ENCODE peak calls at places on chromosomes 2 and 18, in six cellular contexts. M is activated T-cell treated with anti-CD3 and anti-CD28 coated beads for 1 hour; Z is right cardiac atrium; A is CD8-positive, alpha-beta memory T cell; D is HFFc6; C is posterior vena cava. E is an unnamed sample.

GRCh38 chr2:46392561-46393351 is 86.6 kb upstream of the TMEM247 start:
- DNase-seq in C (no peak), Z (no peak), D (no peak), A (no peak), M (no peak), E (no peak)

GRCh38 chr2:164073053-164073757 is 337.4 kb upstream of the FIGN start:
- DNase-seq in C (no peak), D (no peak), Z (no peak), A (no peak), M (no peak), E (no peak)

GRCh38 chr2:10240911-10241610 is 61.6 kb upstream of the HPCAL1 start:
- DNase-seq in A (no peak), Z (no peak), M (no peak), C (peak), D (no peak), E (no peak)

GRCh38 chr2:160491922-160492371 is 1.7 kb downstream of the RBMS1 start:
- DNase-seq in Z (peak), D (peak), M (no peak), A (no peak), C (no peak), E (peak)

GRCh38 chr2:201344663-201345366 is 12.3 kb downstream of the FLACC1 start:
- DNase-seq in C (no peak), A (no peak), D (no peak), M (no peak), Z (no peak), E (no peak)

GRCh38 chr2:64727843-64728463 is 74.2 kb upstream of the SERTAD2 start:
- DNase-seq in Z (no peak), A (no peak), D (no peak), C (no peak), M (no peak), E (no peak)

GRCh38 chr2:73050011-73050617 is 21.4 kb downstream of the SFXN5 start:
- DNase-seq in M (no peak), D (no peak), C (no peak), A (no peak), Z (no peak), E (no peak)

GRCh38 chr2:113240915-113241911 is 37.5 kb downstream of the PAX8 start:
- DNase-seq in A (no peak), M (no peak), D (peak), C (peak), Z (peak), E (peak)

GRCh38 chr2:234269769-234270204 is 219.3 kb downstream of the SPP2 start:
- DNase-seq in Z (no peak), M (no peak), C (no peak), A (no peak), D (no peak), E (no peak)

GRCh38 chr2:176095421-176095820 is 2.9 kb downstream of the HOXD13 start:
- DNase-seq in C (no peak), D (no peak), Z (no peak), A (no peak), M (no peak), E (no peak)

GRCh38 chr2:196166876-196167275 is 4.5 kb downstream of the STK17B start:
- DNase-seq in Z (no peak), M (no peak), D (peak), C (no peak), A (no peak), E (peak)

GRCh38 chr2:51028829-51029228 is 3.1 kb downstream of the NRXN1 start:
- DNase-seq in M (no peak), Z (no peak), A (no peak), C (no peak), D (no peak), E (no peak)

GRCh38 chr2:75503048-75503607 is 57.6 kb downstream of the EVA1A start:
- DNase-seq in M (no peak), Z (no peak), C (no peak), D (peak), A (no peak), E (peak)

GRCh38 chr18:77106331-77106730 is 26.3 kb downstream of the MBP start:
- DNase-seq in A (peak), C (peak), D (no peak), Z (peak), M (peak), E (no peak)